ENCODE peak calls at places on chromosomes 5 and 9, in four cellular contexts. Y, Z, Q and X are unnamed samples.

GRCh38 chr5:38831117-38831516 is 14.7 kb upstream of the OSMR start:
- DNase-seq in Y (no peak), Q (no peak), Z (no peak), X (no peak)

GRCh38 chr9:131667576-131667975 is 72.3 kb downstream of the RAPGEF1 start:
- DNase-seq in Z (no peak), Y (no peak), Q (no peak), X (no peak)

GRCh38 chr9:91714020-91714721 is 235.9 kb downstream of the ROR2 start:
- DNase-seq in Y (no peak), Q (no peak), Z (no peak), X (peak; percentile 60)

GRCh38 chr9:81097167-81097566 is 592.2 kb downstream of the TLE1 start:
- DNase-seq in Z (no peak), Q (no peak), Y (no peak), X (no peak)

GRCh38 chr9:94611638-94612068 is 18.0 kb upstream of the FBP2 start:
- DNase-seq in Q (no peak), Z (no peak), Y (no peak), X (no peak)

GRCh38 chr9:61671276-61671973 is 481.6 kb downstream of the SPATA31A7 start:
- DNase-seq in Y (no peak), Z (no peak), Q (no peak), X (no peak)

GRCh38 chr9:123191260-123191659 is 77.1 kb downstream of the STRBP start:
- DNase-seq in Q (no peak), Y (no peak), Z (no peak), X (no peak)

GRCh38 chr9:32500768-32501167 is 25.2 kb downstream of the RIGI start:
- DNase-seq in Y (no peak), Z (no peak), Q (no peak), X (no peak)

GRCh38 chr9:4167728-4168127 is 132.1 kb downstream of the GLIS3 start:
- DNase-seq in Y (no peak), Q (no peak), Z (no peak), X (no peak)

GRCh38 chr9:36864491-36865410 is 169.3 kb downstream of the PAX5 start:
- DNase-seq in Q (no peak), Z (no peak), Y (peak; percentile 10), X (no peak)

GRCh38 chr5:56522972-56523371 is 289.8 kb upstream of the ANKRD55 start:
- DNase-seq in Y (no peak), Q (no peak), Z (no peak), X (no peak)

GRCh38 chr9:6833518-6834192 is 75.9 kb downstream of the KDM4C start:
- DNase-seq in Y (no peak), Q (no peak), Z (no peak), X (no peak)

GRCh38 chr5:123921193-123921592 is 409.2 kb downstream of the CSNK1G3 start:
- DNase-seq in Z (no peak), Y (no peak), Q (no peak), X (no peak)

GRCh38 chr9:112866662-112867274 is 23.9 kb downstream of the SLC46A2 start:
- DNase-seq in Q (no peak), Y (no peak), Z (no peak), X (no peak)

GRCh38 chr5:32889078-32889477 is 178.0 kb downstream of the NPR3 start:
- DNase-seq in Z (no peak), Y (no peak), Q (no peak), X (no peak)

GRCh38 chr5:167765341-167765740 is 526.1 kb upstream of the WWC1 start:
- DNase-seq in Z (no peak), Y (no peak), Q (no peak), X (no peak)

GRCh38 chr5:175813943-175814630 is 57.3 kb upstream of the CPLX2 start:
- DNase-seq in Q (no peak), Y (no peak), Z (no peak), X (no peak)